ENCODE peak calls at places on chromosomes 2 and 18, in four cellular contexts. E is GM12878, Y is HepG2, K is H1. X is an unnamed sample.

GRCh38 chr2:120571015-120571728 is 164.5 kb upstream of the GLI2 start:
- DNase-seq in E (no peak), Y (no peak), K (no peak), X (no peak)

GRCh38 chr2:54560146-54560881 is 104.2 kb downstream of the SPTBN1 start:
- DNase-seq in E (no peak), Y (no peak), K (no peak), X (peak)

GRCh38 chr2:185337033-185337432 is 401.6 kb upstream of the FSIP2 start:
- DNase-seq in E (no peak), Y (no peak), K (no peak), X (no peak)

GRCh38 chr2:101830555-101830954 is 133.0 kb downstream of the MAP4K4 start:
- DNase-seq in E (no peak), Y (no peak), K (no peak), X (no peak)

GRCh38 chr2:106197878-106198277 is 3.8 kb upstream of the UXS1 start:
- DNase-seq in E (no peak), Y (peak), K (no peak), X (no peak)

GRCh38 chr2:144712277-144712944 is 192.5 kb upstream of the ZEB2 start:
- DNase-seq in E (no peak), Y (no peak), K (peak), X (no peak)

GRCh38 chr2:188897096-188897495 is 77.1 kb upstream of the COL3A1 start:
- DNase-seq in E (no peak), Y (no peak), K (no peak), X (no peak)

GRCh38 chr2:233010569-233011267 is 2.3 kb downstream of the NGEF start:
- DNase-seq in E (no peak), Y (no peak), K (no peak), X (no peak)

GRCh38 chr2:162344617-162344950 is 652 bp downstream of the GCA start:
- DNase-seq in E (no peak), Y (peak), K (no peak), X (no peak)

GRCh38 chr2:126889501-126890135 is 9.1 kb upstream of the TEX51 start:
- DNase-seq in E (no peak), Y (no peak), K (no peak), X (no peak)
- TF ChIP-seq MAX in E (no peak), Y (no peak), K (no peak), X (no peak)

GRCh38 chr2:222884765-222885424 is 24.1 kb downstream of the ACSL3 start:
- DNase-seq in E (no peak), Y (no peak), K (no peak), X (no peak)
- TF ChIP-seq CHD2 in E (no peak), Y (no peak), K (no peak), X (no peak)

DNA sequence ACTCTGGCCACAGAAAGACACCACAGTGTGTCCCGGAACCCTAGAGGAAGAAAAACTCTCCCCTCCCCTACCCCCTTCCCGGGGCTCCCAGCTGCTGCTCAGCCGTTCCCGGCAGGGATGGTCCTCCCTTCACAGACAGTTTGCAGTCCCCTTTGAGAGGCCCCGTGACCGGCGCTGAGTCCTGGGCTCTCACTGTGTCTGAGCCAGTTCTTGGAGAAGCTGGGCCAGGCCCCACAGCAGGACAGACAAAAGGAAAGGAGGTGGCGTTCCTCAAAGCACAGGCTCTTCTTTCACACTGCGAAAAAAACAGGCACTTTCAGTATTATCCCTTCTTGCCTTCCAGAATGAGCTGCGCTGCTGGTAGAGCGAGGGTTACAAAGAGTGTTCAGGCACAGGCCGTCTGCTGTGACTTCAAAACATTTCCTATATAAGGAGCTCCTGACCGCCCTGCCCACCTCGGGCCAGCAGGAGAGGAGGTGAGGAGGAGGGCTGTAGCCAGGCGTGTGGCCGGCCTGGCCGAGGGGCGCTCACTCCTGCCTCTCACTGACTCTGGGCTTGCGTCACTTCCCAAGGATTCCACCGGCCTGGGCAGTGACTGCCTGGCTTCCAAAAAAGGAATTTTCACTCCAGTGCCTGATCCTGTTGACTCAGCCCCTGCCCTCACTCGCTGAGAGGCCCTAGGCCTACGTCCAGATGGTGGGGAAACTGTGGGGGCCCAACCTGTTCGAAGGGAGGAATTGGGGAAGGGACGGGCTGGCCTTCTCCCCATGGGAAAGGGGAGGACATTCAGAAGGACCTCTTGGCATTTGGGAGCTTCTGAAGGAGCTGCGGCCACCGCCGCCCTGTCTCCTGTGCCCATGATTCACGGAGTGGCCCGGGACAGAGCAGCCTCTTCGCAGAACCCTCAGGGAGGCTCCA is 24.9 kb downstream of the CIDEA start:
- DNase-seq in E (no peak), Y (peak), K (peak), X (no peak)
- TF ChIP-seq ATF3 in E (no peak), Y (peak), K (no peak), X (no peak)

GRCh38 chr2:58913082-58913726 is 672.1 kb upstream of the FANCL start:
- DNase-seq in E (no peak), Y (no peak), K (no peak), X (no peak)
- TF ChIP-seq MAX in E (no peak), Y (no peak), K (no peak), X (no peak)

DNA sequence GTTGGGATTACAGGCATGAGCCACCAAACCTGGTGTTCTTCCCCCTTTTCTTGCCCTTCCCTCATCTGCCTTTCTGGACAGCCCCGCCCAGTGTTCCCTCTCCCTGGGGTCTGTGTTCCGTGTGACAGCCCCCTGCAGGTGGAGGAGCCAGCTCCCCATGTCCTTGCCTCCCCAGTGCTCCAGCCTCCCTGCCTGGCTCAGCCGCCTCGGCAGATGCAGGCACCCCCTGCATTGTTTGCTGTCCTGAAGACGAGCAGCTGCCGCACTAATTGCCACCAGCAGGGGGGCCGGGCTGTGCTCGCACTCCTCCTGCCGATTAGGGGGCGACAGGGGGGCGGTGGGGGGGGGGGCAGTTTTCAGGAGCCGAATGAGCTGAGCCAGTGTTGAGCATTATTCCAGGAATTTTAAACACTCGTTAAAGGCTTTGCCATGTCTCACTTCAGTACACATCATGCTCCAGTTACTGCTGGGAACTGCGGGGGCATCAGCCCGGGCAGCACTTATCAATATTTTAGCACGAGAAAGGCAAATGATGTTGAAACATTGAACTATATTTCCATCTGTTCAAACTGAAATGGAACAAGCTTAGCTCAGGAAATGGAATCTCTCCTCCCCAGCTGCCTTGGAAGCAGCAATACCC is 23.3 kb downstream of the SIX3 start:
- DNase-seq in E (no peak), Y (no peak), K (no peak), X (no peak)
- TF ChIP-seq CHD2 in E (no peak), Y (no peak), K (no peak), X (no peak)